ENCODE peak calls at places on chromosome 4, in nine cellular contexts. L is nucleus accumbens; J is pancreas; A is GM23338; P is activated T-helper 1 cell treated with anti-CD3 and anti-CD28 coated beads, Interleukin-12 subunit alpha, Interleukin-12 subunit beta, Interleukin-2, Interleukin-4 antibody, amounts not matched to agents 30 ng/mL and 10 ng/mL and 1 ng/mL, durations not matched to agents 14 hours and 24 hours and 36 hours; E is stimulated activated CD4-positive, alpha-beta T cell treated with anti-CD3 and anti-CD28 coated beads, Interleukin-4, amount 100 ng/mL, for 1 hour; T is astrocyte of the cerebellum; C is hepatocyte; G is NCI-H2029. R is an unnamed sample.

GRCh38 chr4:84927428-84927827 is 39.1 kb downstream of the WDFY3 start:
- DNase-seq in G (no peak), C (no peak), E (no peak), T (no peak), P (no peak), A (no peak), L (no peak), J (no peak), R (no peak)

GRCh38 chr4:31674313-31674947 is 954.3 kb downstream of the PCDH7 start:
- DNase-seq in J (no peak), C (peak; percentile 21), L (no peak), T (no peak), E (no peak), A (peak; percentile 68), P (no peak), G (no peak), R (no peak)

GRCh38 chr4:153045111-153045982 is 109.2 kb downstream of the FHDC1 start:
- DNase-seq in G (no peak), T (peak; percentile 22), P (no peak), E (no peak), A (no peak), C (no peak), L (no peak), J (no peak), R (no peak)

GRCh38 chr4:28811025-28811424 is 1909.1 kb upstream of the PCDH7 start:
- DNase-seq in G (no peak), L (no peak), C (no peak), A (no peak), P (no peak), J (no peak), E (no peak), T (no peak), R (no peak)

GRCh38 chr4:5893591-5893990 is 705 bp upstream of the CRMP1 start:
- DNase-seq in T (no peak), G (no peak), C (no peak), L (no peak), A (no peak), J (no peak), E (no peak), P (no peak), R (no peak)

GRCh38 chr4:137343221-137343620 is 189.1 kb downstream of the PCDH18 start:
- DNase-seq in T (no peak), J (no peak), C (no peak), E (no peak), P (no peak), G (no peak), L (no peak), A (no peak), R (no peak)

GRCh38 chr4:52103314-52103713 is 52.2 kb downstream of the SPATA18 start:
- DNase-seq in J (no peak), A (peak; percentile 69), L (no peak), G (no peak), C (peak; percentile 23), T (no peak), E (no peak), P (no peak), R (no peak)

GRCh38 chr4:168618577-168619265 is 121.9 kb downstream of the PALLD start:
- DNase-seq in C (no peak), G (no peak), E (no peak), L (no peak), T (peak; percentile 76), A (no peak), J (no peak), P (no peak), R (no peak)

GRCh38 chr4:83276299-83277040 is 8.1 kb downstream of the COQ2 start:
- DNase-seq in L (no peak), T (no peak), J (no peak), A (no peak), P (no peak), G (no peak), E (no peak), C (no peak), R (no peak)

GRCh38 chr4:184103755-184104367 is 113.8 kb downstream of the ENPP6 start:
- DNase-seq in P (no peak), G (no peak), T (no peak), A (no peak), L (no peak), C (no peak), E (no peak), J (no peak), R (no peak)

GRCh38 chr4:53714377-53715140 is 123.3 kb upstream of the LNX1 start:
- DNase-seq in G (no peak), T (no peak), E (no peak), J (no peak), C (no peak), A (no peak), L (no peak), P (no peak), R (no peak)

GRCh38 chr4:47386592-47387235 is 76.8 kb downstream of the COMMD8 start:
- DNase-seq in C (no peak), T (no peak), E (no peak), G (no peak), P (no peak), J (no peak), A (no peak), L (no peak), R (no peak)

GRCh38 chr4:46909078-46909477 is at the start of gene COX7B2:
- DNase-seq in A (no peak), C (no peak), L (no peak), J (no peak), E (no peak), T (no peak), P (no peak), G (peak; percentile 24), R (no peak)

GRCh38 chr4:118751634-118752293 is 66.6 kb downstream of the METTL14 start:
- DNase-seq in J (no peak), E (no peak), C (no peak), L (no peak), A (no peak), T (peak; percentile 75), P (no peak), G (no peak), R (no peak)

GRCh38 chr4:169225812-169226211 is 44.9 kb downstream of the SH3RF1 start:
- DNase-seq in C (no peak), P (no peak), J (no peak), A (no peak), G (no peak), T (no peak), E (no peak), L (no peak), R (no peak)

GRCh38 chr4:188930822-188931221 is 791.6 kb downstream of the TRIML1 start:
- DNase-seq in T (no peak), P (no peak), G (no peak), J (no peak), C (no peak), E (peak; percentile 2), A (peak; percentile 63), L (no peak), R (no peak)

GRCh38 chr4:175380841-175381240 is 431.2 kb downstream of the GPM6A start:
- DNase-seq in P (no peak), L (no peak), C (no peak), J (no peak), T (no peak), A (no peak), G (no peak), E (no peak), R (no peak)

GRCh38 chr4:185473247-185473646 is 1.7 kb upstream of the CCDC110 start:
- DNase-seq in A (no peak), G (no peak), C (no peak), E (no peak), P (no peak), J (no peak), L (no peak), T (no peak), R (no peak)

GRCh38 chr4:6761540-6762243 is 20.8 kb upstream of the KIAA0232 start:
- DNase-seq in A (no peak), C (no peak), E (no peak), G (no peak), J (no peak), P (no peak), T (no peak), L (no peak), R (no peak)

GRCh38 chr4:65344278-65344825 is 325.9 kb downstream of the EPHA5 start:
- DNase-seq in L (no peak), E (no peak), P (no peak), G (no peak), T (peak; percentile 32), C (no peak), A (no peak), J (no peak), R (no peak)

GRCh38 chr4:174375422-174375821 is 91.7 kb downstream of the CEP44 start:
- DNase-seq in P (no peak), J (no peak), E (no peak), G (no peak), T (no peak), A (peak; percentile 4), L (no peak), C (no peak), R (no peak)

GRCh38 chr4:39637572-39638357 is 900 bp downstream of the SMIM14 start:
- DNase-seq in A (peak; percentile 95), T (peak; percentile 38), J (no peak), C (peak; percentile 73), L (peak; percentile 41), G (peak; percentile 27), P (peak; percentile 8), E (peak; percentile 5), R (no peak)

GRCh38 chr4:111269439-111269838 is 646.6 kb upstream of the PITX2 start:
- DNase-seq in P (no peak), G (no peak), E (no peak), T (no peak), C (no peak), A (no peak), L (no peak), J (no peak), R (no peak)

GRCh38 chr4:1416051-1416947 is 10.1 kb upstream of the NKX1-1 start:
- DNase-seq in L (no peak), E (no peak), C (peak; percentile 4), A (no peak), P (no peak), G (no peak), J (peak; percentile 58), T (no peak), R (no peak)

GRCh38 chr4:121842862-121843261 is 19.2 kb upstream of the CCNA2 start:
- DNase-seq in A (no peak), G (no peak), J (no peak), T (no peak), L (no peak), P (no peak), E (no peak), C (no peak), R (no peak)

GRCh38 chr4:114964016-114964415 is 149.4 kb downstream of the NDST4 start:
- DNase-seq in P (no peak), J (no peak), C (no peak), E (no peak), G (no peak), L (no peak), A (no peak), T (no peak), R (no peak)

GRCh38 chr4:76931576-76932276 is 17.8 kb upstream of the SEPTIN11 start:
- DNase-seq in E (no peak), J (no peak), C (no peak), P (no peak), T (no peak), G (no peak), A (no peak), L (no peak), R (no peak)

GRCh38 chr4:81565137-81565870 is 93.6 kb upstream of the RASGEF1B start:
- DNase-seq in T (no peak), C (peak; percentile 44), P (no peak), L (peak; percentile 79), J (peak; percentile 42), G (no peak), A (no peak), E (no peak), R (no peak)

GRCh38 chr4:98290511-98290910 is 29.3 kb downstream of the RAP1GDS1 start:
- DNase-seq in A (no peak), P (no peak), T (peak; percentile 13), C (no peak), L (no peak), J (no peak), E (no peak), G (no peak), R (no peak)

GRCh38 chr4:128333309-128334006 is 45.8 kb upstream of the PGRMC2 start:
- DNase-seq in P (no peak), A (peak; percentile 12), E (no peak), G (no peak), C (no peak), T (no peak), J (no peak), L (no peak), R (no peak)

GRCh38 chr4:102139132-102139573 is 206.1 kb downstream of the SLC39A8 start:
- DNase-seq in C (no peak), J (no peak), G (no peak), L (no peak), P (no peak), T (peak; percentile 97), E (no peak), A (no peak), R (no peak)